ENCODE peak calls at places on chromosomes 2 and 18, in six cellular contexts. One of them, this sample, is unnamed.

GRCh38 chr2:48183991-48184390 is 277.7 kb upstream of the FBXO11 start:
- DNase-seq in NCI-H1417: no peak
- DNase-seq in activated T-helper 1 cell treated with Interleukin-2 at 50 U/mL for 16 hours: no peak
- DNase-seq in amygdala: no peak
- DNase-seq in NCI-H345: no peak
- DNase-seq in T-helper 9 cell: no peak
- DNase-seq in this sample: no peak

GRCh38 chr18:9103488-9103887 is 989 bp downstream of the NDUFV2 start:
- DNase-seq in NCI-H1417: peak
- DNase-seq in activated T-helper 1 cell treated with Interleukin-2 at 50 U/mL for 16 hours: no peak
- DNase-seq in amygdala: no peak
- DNase-seq in NCI-H345: no peak
- DNase-seq in T-helper 9 cell: no peak
- DNase-seq in this sample: no peak

GRCh38 chr2:133293544-133294270 is 274.6 kb downstream of the NCKAP5 start:
- DNase-seq in NCI-H1417: no peak
- DNase-seq in activated T-helper 1 cell treated with Interleukin-2 at 50 U/mL for 16 hours: no peak
- DNase-seq in amygdala: no peak
- DNase-seq in NCI-H345: no peak
- DNase-seq in T-helper 9 cell: no peak
- DNase-seq in this sample: no peak

GRCh38 chr2:214987261-214987660 is 151.2 kb downstream of the ABCA12 start:
- DNase-seq in NCI-H1417: no peak
- DNase-seq in activated T-helper 1 cell treated with Interleukin-2 at 50 U/mL for 16 hours: no peak
- DNase-seq in amygdala: no peak
- DNase-seq in NCI-H345: no peak
- DNase-seq in T-helper 9 cell: no peak
- DNase-seq in this sample: no peak

GRCh38 chr2:33111002-33111446 is 164.3 kb downstream of the LTBP1 start:
- DNase-seq in NCI-H1417: no peak
- DNase-seq in activated T-helper 1 cell treated with Interleukin-2 at 50 U/mL for 16 hours: no peak
- DNase-seq in amygdala: no peak
- DNase-seq in NCI-H345: no peak
- DNase-seq in T-helper 9 cell: no peak
- DNase-seq in this sample: no peak

GRCh38 chr18:46772396-46772795 is 15.5 kb upstream of the ST8SIA5 start:
- DNase-seq in NCI-H1417: no peak
- DNase-seq in activated T-helper 1 cell treated with Interleukin-2 at 50 U/mL for 16 hours: no peak
- DNase-seq in amygdala: no peak
- DNase-seq in NCI-H345: no peak
- DNase-seq in T-helper 9 cell: no peak
- DNase-seq in this sample: no peak

GRCh38 chr2:213150315-213150951 is 979 bp downstream of the IKZF2 start:
- DNase-seq in NCI-H1417: peak
- DNase-seq in activated T-helper 1 cell treated with Interleukin-2 at 50 U/mL for 16 hours: no peak
- DNase-seq in amygdala: no peak
- DNase-seq in NCI-H345: no peak
- DNase-seq in T-helper 9 cell: no peak
- DNase-seq in this sample: no peak

GRCh38 chr2:20224716-20225293 is at the start of gene SDC1:
- DNase-seq in NCI-H1417: peak
- DNase-seq in activated T-helper 1 cell treated with Interleukin-2 at 50 U/mL for 16 hours: no peak
- DNase-seq in amygdala: no peak
- DNase-seq in NCI-H345: peak
- DNase-seq in T-helper 9 cell: no peak
- DNase-seq in this sample: no peak

GRCh38 chr18:45026162-45026561 is 345.5 kb downstream of the SETBP1 start:
- DNase-seq in NCI-H1417: no peak
- DNase-seq in activated T-helper 1 cell treated with Interleukin-2 at 50 U/mL for 16 hours: no peak
- DNase-seq in amygdala: no peak
- DNase-seq in NCI-H345: no peak
- DNase-seq in T-helper 9 cell: no peak
- DNase-seq in this sample: no peak

This sample was measured in activated B cell treated with CpG ODN at 0.5 μM for 24 hours.